ENCODE peak calls at places on chromosomes 3 and 15, in nine cellular contexts. One of them, this sample, is unnamed.
A peak's percentile ranks its signal among the peaks of the same experiment; 100 is the strongest.

GRCh38 chr3:55439657-55440405 is 47.3 kb downstream of the WNT5A start:
- DNase-seq in PC-9: no peak
- DNase-seq in ovary: no peak
- DNase-seq in NCI-H1694 treated with DMSO at 0.1 percent for 48 hours: no peak
- DNase-seq in CD4-positive, alpha-beta T cell: no peak
- DNase-seq in iris pigment epithelial cell: no peak
- DNase-seq in LHCN-M2: no peak
- DNase-seq in foreskin fibroblast: no peak
- DNase-seq in naive thymus-derived CD8-positive, alpha-beta T cell: no peak
- DNase-seq in this sample: no peak

GRCh38 chr15:97902140-97902780 is 58.2 kb upstream of the ARRDC4 start:
- DNase-seq in iris pigment epithelial cell: peak; percentile 31
- DNase-seq in CD4-positive, alpha-beta T cell: no peak
- DNase-seq in foreskin fibroblast: peak; percentile 71
- DNase-seq in naive thymus-derived CD8-positive, alpha-beta T cell: no peak
- DNase-seq in ovary: no peak
- DNase-seq in PC-9: no peak
- DNase-seq in LHCN-M2: peak; percentile 23
- DNase-seq in NCI-H1694 treated with DMSO at 0.1 percent for 48 hours: no peak
- DNase-seq in this sample: no peak

GRCh38 chr3:13598926-13599886 is 50.3 kb downstream of the FBLN2 start:
- DNase-seq in CD4-positive, alpha-beta T cell: no peak
- DNase-seq in LHCN-M2: no peak
- DNase-seq in foreskin fibroblast: peak; percentile 61
- DNase-seq in iris pigment epithelial cell: peak; percentile 5
- DNase-seq in NCI-H1694 treated with DMSO at 0.1 percent for 48 hours: no peak
- DNase-seq in ovary: no peak
- DNase-seq in naive thymus-derived CD8-positive, alpha-beta T cell: no peak
- DNase-seq in PC-9: peak; percentile 44
- DNase-seq in this sample: no peak

GRCh38 chr3:53816430-53816829 is 29.8 kb downstream of the CHDH start:
- DNase-seq in CD4-positive, alpha-beta T cell: no peak
- DNase-seq in PC-9: no peak
- DNase-seq in foreskin fibroblast: no peak
- DNase-seq in LHCN-M2: no peak
- DNase-seq in naive thymus-derived CD8-positive, alpha-beta T cell: no peak
- DNase-seq in NCI-H1694 treated with DMSO at 0.1 percent for 48 hours: no peak
- DNase-seq in ovary: no peak
- DNase-seq in iris pigment epithelial cell: no peak
- DNase-seq in this sample: no peak

GRCh38 chr15:98706387-98706786 is 58.0 kb downstream of the IGF1R start:
- DNase-seq in iris pigment epithelial cell: no peak
- DNase-seq in ovary: no peak
- DNase-seq in CD4-positive, alpha-beta T cell: no peak
- DNase-seq in naive thymus-derived CD8-positive, alpha-beta T cell: no peak
- DNase-seq in foreskin fibroblast: no peak
- DNase-seq in PC-9: no peak
- DNase-seq in LHCN-M2: no peak
- DNase-seq in NCI-H1694 treated with DMSO at 0.1 percent for 48 hours: no peak
- DNase-seq in this sample: no peak

GRCh38 chr3:74564560-74564959 is 49.9 kb downstream of the CNTN3 start:
- DNase-seq in iris pigment epithelial cell: peak; percentile 5
- DNase-seq in NCI-H1694 treated with DMSO at 0.1 percent for 48 hours: no peak
- DNase-seq in ovary: no peak
- DNase-seq in LHCN-M2: no peak
- DNase-seq in PC-9: no peak
- DNase-seq in naive thymus-derived CD8-positive, alpha-beta T cell: no peak
- DNase-seq in foreskin fibroblast: peak; percentile 44
- DNase-seq in CD4-positive, alpha-beta T cell: no peak
- DNase-seq in this sample: no peak

GRCh38 chr3:83877909-83878308 is 1080.9 kb upstream of the CADM2 start:
- DNase-seq in LHCN-M2: no peak
- DNase-seq in NCI-H1694 treated with DMSO at 0.1 percent for 48 hours: no peak
- DNase-seq in naive thymus-derived CD8-positive, alpha-beta T cell: no peak
- DNase-seq in CD4-positive, alpha-beta T cell: no peak
- DNase-seq in iris pigment epithelial cell: no peak
- DNase-seq in foreskin fibroblast: peak; percentile 59
- DNase-seq in PC-9: no peak
- DNase-seq in ovary: no peak
- DNase-seq in this sample: no peak

GRCh38 chr3:149659173-149659468 is 1.3 kb upstream of the WWTR1 start:
- DNase-seq in naive thymus-derived CD8-positive, alpha-beta T cell: no peak
- DNase-seq in ovary: no peak
- DNase-seq in iris pigment epithelial cell: peak; percentile 76
- DNase-seq in PC-9: no peak
- DNase-seq in NCI-H1694 treated with DMSO at 0.1 percent for 48 hours: no peak
- DNase-seq in LHCN-M2: no peak
- DNase-seq in foreskin fibroblast: no peak
- DNase-seq in CD4-positive, alpha-beta T cell: no peak
- DNase-seq in this sample: no peak

GRCh38 chr15:91928676-91929075 is 75.2 kb downstream of the SLCO3A1 start:
- DNase-seq in NCI-H1694 treated with DMSO at 0.1 percent for 48 hours: no peak
- DNase-seq in LHCN-M2: no peak
- DNase-seq in naive thymus-derived CD8-positive, alpha-beta T cell: no peak
- DNase-seq in PC-9: no peak
- DNase-seq in foreskin fibroblast: no peak
- DNase-seq in ovary: no peak
- DNase-seq in CD4-positive, alpha-beta T cell: no peak
- DNase-seq in iris pigment epithelial cell: no peak
- DNase-seq in this sample: no peak

GRCh38 chr3:175208316-175208715 is 349.2 kb downstream of the NAALADL2 start:
- DNase-seq in ovary: no peak
- DNase-seq in CD4-positive, alpha-beta T cell: no peak
- DNase-seq in naive thymus-derived CD8-positive, alpha-beta T cell: no peak
- DNase-seq in LHCN-M2: peak; percentile 46
- DNase-seq in iris pigment epithelial cell: peak; percentile 73
- DNase-seq in foreskin fibroblast: peak; percentile 82
- DNase-seq in PC-9: no peak
- DNase-seq in NCI-H1694 treated with DMSO at 0.1 percent for 48 hours: no peak
- DNase-seq in this sample: no peak

GRCh38 chr3:183802989-183803388 is 22.4 kb downstream of the MAP6D1 start:
- DNase-seq in NCI-H1694 treated with DMSO at 0.1 percent for 48 hours: no peak
- DNase-seq in naive thymus-derived CD8-positive, alpha-beta T cell: no peak
- DNase-seq in foreskin fibroblast: no peak
- DNase-seq in CD4-positive, alpha-beta T cell: no peak
- DNase-seq in iris pigment epithelial cell: no peak
- DNase-seq in PC-9: no peak
- DNase-seq in ovary: no peak
- DNase-seq in LHCN-M2: no peak
- DNase-seq in this sample: no peak

GRCh38 chr15:63203451-63204090 is 14.2 kb downstream of the RAB8B start:
- DNase-seq in iris pigment epithelial cell: peak; percentile 61
- DNase-seq in LHCN-M2: peak; percentile 60
- DNase-seq in foreskin fibroblast: peak; percentile 38
- DNase-seq in CD4-positive, alpha-beta T cell: peak; percentile 23
- DNase-seq in PC-9: no peak
- DNase-seq in naive thymus-derived CD8-positive, alpha-beta T cell: peak; percentile 50
- DNase-seq in NCI-H1694 treated with DMSO at 0.1 percent for 48 hours: no peak
- DNase-seq in ovary: no peak
- DNase-seq in this sample: no peak